ENCODE peak calls at places on chromosome 21, in seven cellular contexts. One of them, this sample, is unnamed.

GRCh38 chr21:41241341-41241740 is 73.4 kb downstream of the BACE2 start:
- DNase-seq in fibroblast of lung: peak; percentile 60
- DNase-seq in GM23248: no peak
- DNase-seq in mammary epithelial cell: no peak
- DNase-seq in neural progenitor cell: no peak
- DNase-seq in endothelial cell of umbilical vein: no peak
- DNase-seq in PC-3: no peak
- DNase-seq in this sample: no peak

GRCh38 chr21:29164330-29164942 is 34.0 kb downstream of the MAP3K7CL start:
- DNase-seq in fibroblast of lung: peak; percentile 81
- DNase-seq in GM23248: peak; percentile 88
- DNase-seq in mammary epithelial cell: peak; percentile 68
- DNase-seq in neural progenitor cell: peak; percentile 44
- DNase-seq in endothelial cell of umbilical vein: peak; percentile 74
- DNase-seq in PC-3: peak; percentile 86
- DNase-seq in this sample: peak; percentile 88

GRCh38 chr21:35208810-35209517 is 159.9 kb upstream of the RUNX1 start:
- DNase-seq in fibroblast of lung: peak; percentile 93
- DNase-seq in GM23248: peak; percentile 28
- DNase-seq in mammary epithelial cell: peak; percentile 40
- DNase-seq in neural progenitor cell: no peak
- DNase-seq in endothelial cell of umbilical vein: no peak
- DNase-seq in PC-3: no peak
- DNase-seq in this sample: no peak

GRCh38 chr21:28324690-28325089 is 668.0 kb downstream of the LTN1 start:
- DNase-seq in fibroblast of lung: no peak
- DNase-seq in GM23248: no peak
- DNase-seq in mammary epithelial cell: no peak
- DNase-seq in neural progenitor cell: no peak
- DNase-seq in endothelial cell of umbilical vein: no peak
- DNase-seq in PC-3: no peak
- DNase-seq in this sample: no peak

GRCh38 chr21:38504056-38504455 is 5.8 kb upstream of the ERG start:
- DNase-seq in fibroblast of lung: no peak
- DNase-seq in GM23248: no peak
- DNase-seq in mammary epithelial cell: no peak
- DNase-seq in neural progenitor cell: no peak
- DNase-seq in endothelial cell of umbilical vein: no peak
- DNase-seq in PC-3: no peak
- DNase-seq in this sample: no peak

GRCh38 chr21:35528109-35529042 is 479.3 kb upstream of the RUNX1 start:
- DNase-seq in fibroblast of lung: no peak
- DNase-seq in GM23248: no peak
- DNase-seq in mammary epithelial cell: no peak
- DNase-seq in neural progenitor cell: no peak
- DNase-seq in endothelial cell of umbilical vein: no peak
- DNase-seq in PC-3: no peak
- DNase-seq in this sample: no peak

GRCh38 chr21:38311765-38312164 is 55.0 kb downstream of the KCNJ15 start:
- DNase-seq in fibroblast of lung: peak; percentile 59
- DNase-seq in GM23248: peak; percentile 29
- DNase-seq in mammary epithelial cell: no peak
- DNase-seq in neural progenitor cell: no peak
- DNase-seq in endothelial cell of umbilical vein: no peak
- DNase-seq in PC-3: no peak
- DNase-seq in this sample: no peak

GRCh38 chr21:34372321-34372720 is 3.0 kb upstream of the SMIM11 start:
- DNase-seq in fibroblast of lung: no peak
- DNase-seq in GM23248: no peak
- DNase-seq in mammary epithelial cell: no peak
- DNase-seq in neural progenitor cell: no peak
- DNase-seq in endothelial cell of umbilical vein: no peak
- DNase-seq in PC-3: no peak
- DNase-seq in this sample: no peak

GRCh38 chr21:38492002-38492401 is 6.3 kb downstream of the ERG start:
- DNase-seq in fibroblast of lung: no peak
- DNase-seq in GM23248: no peak
- DNase-seq in mammary epithelial cell: no peak
- DNase-seq in neural progenitor cell: no peak
- DNase-seq in endothelial cell of umbilical vein: peak; percentile 80
- DNase-seq in PC-3: no peak
- DNase-seq in this sample: no peak

GRCh38 chr21:32712043-32712442 is 15.8 kb downstream of the SYNJ1 start:
- DNase-seq in fibroblast of lung: peak; percentile 15
- DNase-seq in GM23248: no peak
- DNase-seq in mammary epithelial cell: no peak
- DNase-seq in neural progenitor cell: no peak
- DNase-seq in endothelial cell of umbilical vein: no peak
- DNase-seq in PC-3: no peak
- DNase-seq in this sample: no peak

GRCh38 chr21:44337941-44338895 is 972 bp downstream of the CFAP410 start:
- DNase-seq in fibroblast of lung: peak; percentile 58
- DNase-seq in GM23248: peak; percentile 74
- DNase-seq in mammary epithelial cell: peak; percentile 54
- DNase-seq in neural progenitor cell: peak; percentile 71
- DNase-seq in endothelial cell of umbilical vein: peak; percentile 68
- DNase-seq in PC-3: peak; percentile 66
- DNase-seq in this sample: peak; percentile 33

GRCh38 chr21:17466166-17466565 is 46.7 kb upstream of the CXADR start:
- DNase-seq in fibroblast of lung: peak; percentile 87
- DNase-seq in GM23248: peak; percentile 74
- DNase-seq in mammary epithelial cell: peak; percentile 57
- DNase-seq in neural progenitor cell: no peak
- DNase-seq in endothelial cell of umbilical vein: no peak
- DNase-seq in PC-3: peak; percentile 36
- DNase-seq in this sample: no peak

GRCh38 chr21:41207401-41208388 is 39.7 kb downstream of the BACE2 start:
- DNase-seq in fibroblast of lung: peak; percentile 83
- DNase-seq in GM23248: peak; percentile 78
- DNase-seq in mammary epithelial cell: peak; percentile 94
- DNase-seq in neural progenitor cell: no peak
- DNase-seq in endothelial cell of umbilical vein: peak; percentile 80
- DNase-seq in PC-3: no peak
- DNase-seq in this sample: no peak

GRCh38 chr21:35470522-35470921 is 421.4 kb upstream of the RUNX1 start:
- DNase-seq in fibroblast of lung: no peak
- DNase-seq in GM23248: no peak
- DNase-seq in mammary epithelial cell: no peak
- DNase-seq in neural progenitor cell: no peak
- DNase-seq in endothelial cell of umbilical vein: no peak
- DNase-seq in PC-3: no peak
- DNase-seq in this sample: no peak

GRCh38 chr21:34826818-34827217 is 158.0 kb downstream of the CLIC6 start:
- DNase-seq in fibroblast of lung: no peak
- DNase-seq in GM23248: no peak
- DNase-seq in mammary epithelial cell: no peak
- DNase-seq in neural progenitor cell: no peak
- DNase-seq in endothelial cell of umbilical vein: no peak
- DNase-seq in PC-3: no peak
- DNase-seq in this sample: no peak

GRCh38 chr21:36699026-36699545 is at the start of gene SIM2:
- DNase-seq in fibroblast of lung: peak; percentile 41
- DNase-seq in GM23248: peak; percentile 53
- DNase-seq in mammary epithelial cell: peak; percentile 43
- DNase-seq in neural progenitor cell: peak; percentile 83
- DNase-seq in endothelial cell of umbilical vein: no peak
- DNase-seq in PC-3: peak; percentile 92
- DNase-seq in this sample: peak; percentile 64

GRCh38 chr21:36700961-36701911 is 2.3 kb downstream of the SIM2 start:
- DNase-seq in fibroblast of lung: no peak
- DNase-seq in GM23248: no peak
- DNase-seq in mammary epithelial cell: no peak
- DNase-seq in neural progenitor cell: peak; percentile 74
- DNase-seq in endothelial cell of umbilical vein: no peak
- DNase-seq in PC-3: peak; percentile 57
- DNase-seq in this sample: no peak

GRCh38 chr21:36700295-36700960 is 1.5 kb downstream of the SIM2 start:
- DNase-seq in fibroblast of lung: no peak
- DNase-seq in GM23248: no peak
- DNase-seq in mammary epithelial cell: no peak
- DNase-seq in neural progenitor cell: peak; percentile 65
- DNase-seq in endothelial cell of umbilical vein: no peak
- DNase-seq in PC-3: no peak
- DNase-seq in this sample: no peak

GRCh38 chr21:36698160-36699025 is 522 bp upstream of the SIM2 start:
- DNase-seq in fibroblast of lung: no peak
- DNase-seq in GM23248: no peak
- DNase-seq in mammary epithelial cell: no peak
- DNase-seq in neural progenitor cell: peak; percentile 69
- DNase-seq in endothelial cell of umbilical vein: no peak
- DNase-seq in PC-3: peak; percentile 73
- DNase-seq in this sample: no peak

DNA sequence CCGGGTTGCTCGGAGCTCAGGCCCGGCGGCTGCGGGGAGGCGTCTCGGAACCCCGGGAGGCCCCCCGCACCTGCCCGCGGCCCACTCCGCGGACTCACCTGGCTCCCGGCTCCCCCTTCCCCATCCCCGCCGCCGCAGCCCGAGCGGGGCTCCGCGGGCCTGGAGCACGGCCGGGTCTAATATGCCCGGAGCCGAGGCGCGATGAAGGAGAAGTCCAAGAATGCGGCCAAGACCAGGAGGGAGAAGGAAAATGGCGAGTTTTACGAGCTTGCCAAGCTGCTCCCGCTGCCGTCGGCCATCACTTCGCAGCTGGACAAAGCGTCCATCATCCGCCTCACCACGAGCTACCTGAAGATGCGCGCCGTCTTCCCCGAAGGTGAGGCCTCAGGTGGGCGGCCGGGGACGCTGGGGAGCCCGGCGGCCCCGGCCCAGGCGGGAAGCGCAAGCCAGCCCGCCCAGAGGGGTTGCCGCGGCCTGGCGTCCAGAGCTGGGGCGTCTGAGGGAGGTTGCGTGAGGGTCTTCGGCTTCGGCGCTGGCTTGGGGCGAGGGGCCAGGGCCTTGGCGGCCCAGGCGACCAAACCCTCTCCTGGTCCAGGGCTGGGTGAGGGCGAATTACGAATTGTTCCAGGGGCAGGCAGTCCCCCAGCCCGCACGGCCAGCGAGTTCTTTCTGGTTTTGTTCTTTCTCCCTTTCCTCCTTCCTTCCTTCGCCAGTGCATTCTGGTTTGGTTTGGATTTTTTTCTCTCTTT is 805 bp downstream of the SIM2 start:
- DNase-seq in fibroblast of lung: no peak
- DNase-seq in GM23248: peak; percentile 28
- DNase-seq in mammary epithelial cell: no peak
- DNase-seq in neural progenitor cell: peak; percentile 49
- DNase-seq in endothelial cell of umbilical vein: no peak
- DNase-seq in PC-3: peak; percentile 29
- DNase-seq in this sample: no peak
- TF ChIP-seq EZH2 in fibroblast of lung: peak; percentile 84
- TF ChIP-seq EZH2 in GM23248: no peak
- TF ChIP-seq EZH2 in mammary epithelial cell: peak; percentile 61
- TF ChIP-seq EZH2 in neural progenitor cell: peak; percentile 76
- TF ChIP-seq EZH2 in endothelial cell of umbilical vein: peak; percentile 81
- TF ChIP-seq EZH2 in PC-3: no peak
- TF ChIP-seq EZH2 in this sample: no peak

DNA sequence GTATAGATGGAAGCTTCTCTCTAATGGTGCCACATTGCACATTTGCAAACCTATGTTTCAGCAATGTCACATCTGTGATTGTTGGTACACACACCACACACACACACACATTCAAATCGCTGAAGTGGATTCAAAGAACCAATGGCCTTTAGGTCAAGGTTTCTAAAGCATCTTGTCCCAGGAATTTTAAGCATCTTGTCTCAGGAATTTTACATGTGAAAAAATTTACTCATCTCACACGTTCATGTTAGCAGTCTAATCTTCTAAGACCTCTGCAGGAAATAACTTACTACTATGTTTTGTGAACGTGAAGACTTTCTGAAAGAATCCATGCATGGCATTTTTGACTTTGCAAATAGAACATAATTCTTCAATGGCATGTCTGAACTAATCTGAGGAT is 125.2 kb downstream of the CYYR1 start:
- DNase-seq in fibroblast of lung: peak; percentile 25
- DNase-seq in GM23248: no peak
- DNase-seq in mammary epithelial cell: no peak
- DNase-seq in neural progenitor cell: no peak
- DNase-seq in endothelial cell of umbilical vein: no peak
- DNase-seq in PC-3: no peak
- DNase-seq in this sample: no peak
- H3K9me3 ChIP-seq in fibroblast of lung: no peaks in the 10 kb centered on the region
- H3K9me3 ChIP-seq in GM23248: no peaks in the 10 kb centered on the region
- H3K9me3 ChIP-seq in mammary epithelial cell: no peaks in the 10 kb centered on the region
- H3K9me3 ChIP-seq in neural progenitor cell: no peaks in the 10 kb centered on the region
- H3K9me3 ChIP-seq in endothelial cell of umbilical vein: no peaks in the 10 kb centered on the region
- H3K9me3 ChIP-seq in PC-3: no peaks in the 10 kb centered on the region
- H3K9me3 ChIP-seq in this sample: no peaks in the 10 kb centered on the region

GRCh38 chr21:46662765-46663500 is 27.5 kb downstream of the PRMT2 start:
- DNase-seq in fibroblast of lung: no peak
- DNase-seq in GM23248: peak; percentile 15
- DNase-seq in mammary epithelial cell: peak; percentile 11
- DNase-seq in neural progenitor cell: no peak
- DNase-seq in endothelial cell of umbilical vein: no peak
- DNase-seq in PC-3: no peak
- DNase-seq in this sample: no peak

GRCh38 chr21:46661211-46661625 is 25.7 kb downstream of the PRMT2 start:
- DNase-seq in fibroblast of lung: peak; percentile 80
- DNase-seq in GM23248: peak; percentile 97
- DNase-seq in mammary epithelial cell: peak; percentile 43
- DNase-seq in neural progenitor cell: peak; percentile 93
- DNase-seq in endothelial cell of umbilical vein: peak; percentile 32
- DNase-seq in PC-3: no peak
- DNase-seq in this sample: peak; percentile 90

GRCh38 chr21:46662367-46662654 is 26.8 kb downstream of the PRMT2 start:
- DNase-seq in fibroblast of lung: no peak
- DNase-seq in GM23248: no peak
- DNase-seq in mammary epithelial cell: no peak
- DNase-seq in neural progenitor cell: no peak
- DNase-seq in endothelial cell of umbilical vein: no peak
- DNase-seq in PC-3: no peak
- DNase-seq in this sample: no peak

GRCh38 chr21:46661627-46662366 is 26.3 kb downstream of the PRMT2 start:
- DNase-seq in fibroblast of lung: no peak
- DNase-seq in GM23248: no peak
- DNase-seq in mammary epithelial cell: no peak
- DNase-seq in neural progenitor cell: no peak
- DNase-seq in endothelial cell of umbilical vein: no peak
- DNase-seq in PC-3: no peak
- DNase-seq in this sample: no peak

GRCh38 chr21:46660505-46660904 is 25.0 kb downstream of the PRMT2 start:
- DNase-seq in fibroblast of lung: no peak
- DNase-seq in GM23248: no peak
- DNase-seq in mammary epithelial cell: no peak
- DNase-seq in neural progenitor cell: no peak
- DNase-seq in endothelial cell of umbilical vein: no peak
- DNase-seq in PC-3: no peak
- DNase-seq in this sample: no peak
- TF ChIP-seq EZH2 in fibroblast of lung: no peak
- TF ChIP-seq EZH2 in GM23248: no peak
- TF ChIP-seq EZH2 in mammary epithelial cell: no peak
- TF ChIP-seq EZH2 in neural progenitor cell: no peak
- TF ChIP-seq EZH2 in endothelial cell of umbilical vein: no peak
- TF ChIP-seq EZH2 in PC-3: no peak
- TF ChIP-seq EZH2 in this sample: no peak

DNA sequence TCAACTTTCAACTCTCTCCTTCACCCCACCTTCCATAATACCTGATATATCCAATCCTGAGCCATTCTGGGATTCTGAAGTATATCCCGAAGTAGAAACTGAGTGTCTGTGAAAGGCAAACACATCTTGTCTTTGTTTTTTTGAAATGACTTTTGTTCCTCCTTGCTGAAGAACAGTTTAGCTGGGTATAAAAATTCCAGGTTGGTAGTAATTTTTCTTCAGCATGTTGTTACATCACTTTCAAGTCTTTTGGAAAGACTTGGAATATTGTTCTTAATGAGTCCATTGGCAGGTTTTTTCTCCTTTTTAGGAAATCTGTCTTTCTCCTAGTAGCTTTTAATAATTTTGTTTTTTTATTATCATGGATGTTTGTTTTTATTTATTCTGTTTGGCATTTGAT is 32.7 kb downstream of the CRYAA start:
- DNase-seq in fibroblast of lung: no peak
- DNase-seq in GM23248: no peak
- DNase-seq in mammary epithelial cell: no peak
- DNase-seq in neural progenitor cell: no peak
- DNase-seq in endothelial cell of umbilical vein: no peak
- DNase-seq in PC-3: no peak
- DNase-seq in this sample: no peak
- H3K9me3 ChIP-seq in fibroblast of lung: no peaks in the 10 kb centered on the region
- H3K9me3 ChIP-seq in GM23248: peaks cover 5% of the 10 kb centered on the region
- H3K9me3 ChIP-seq in mammary epithelial cell: peaks cover 12% of the 10 kb centered on the region
- H3K9me3 ChIP-seq in neural progenitor cell: peaks cover 5% of the 10 kb centered on the region
- H3K9me3 ChIP-seq in endothelial cell of umbilical vein: peaks cover 4% of the 10 kb centered on the region
- H3K9me3 ChIP-seq in PC-3: peaks cover 17% of the 10 kb centered on the region
- H3K9me3 ChIP-seq in this sample: peaks cover 19% of the 10 kb centered on the region